ENCODE peak calls at places on chromosomes 5 and 9, in nine cellular contexts. K, N, B, E, Q, L, M, I and U are unnamed samples.

GRCh38 chr5:126865299-126865698 is 88.4 kb downstream of the LMNB1 start:
- DNase-seq in B (no peak), N (no peak), L (no peak), I (no peak), Q (no peak), M (no peak), E (no peak), K (no peak), U (no peak)

GRCh38 chr5:68884893-68885292 is 208.9 kb upstream of the SLC30A5 start:
- DNase-seq in B (peak), E (no peak), K (no peak), M (no peak), N (no peak), L (peak), I (no peak), Q (no peak), U (no peak)

GRCh38 chr5:148781771-148782170 is 44.6 kb upstream of the ADRB2 start:
- DNase-seq in N (no peak), L (no peak), K (no peak), M (no peak), I (no peak), B (no peak), E (no peak), Q (no peak), U (no peak)

GRCh38 chr5:16837305-16837704 is 98.8 kb downstream of the MYO10 start:
- DNase-seq in B (no peak), M (no peak), Q (no peak), L (no peak), E (no peak), I (no peak), K (no peak), N (no peak), U (no peak)

GRCh38 chr5:91380491-91381133 is 2.5 kb downstream of the ARRDC3 start:
- DNase-seq in K (peak), Q (peak), N (peak), L (peak), B (peak), E (peak), M (peak), I (peak), U (peak)

GRCh38 chr5:55593115-55593472 is 58.3 kb upstream of the PLPP1 start:
- DNase-seq in E (no peak), N (no peak), L (no peak), M (no peak), I (no peak), K (no peak), Q (no peak), B (no peak), U (no peak)

GRCh38 chr9:22009563-22009867 is 410 bp upstream of the CDKN2B start:
- DNase-seq in N (no peak), B (no peak), M (no peak), Q (no peak), L (no peak), K (no peak), I (no peak), E (no peak), U (no peak)

GRCh38 chr5:120765189-120765588 is 301.1 kb downstream of the PRR16 start:
- DNase-seq in K (no peak), I (no peak), B (no peak), N (no peak), E (no peak), L (no peak), Q (no peak), M (no peak), U (no peak)

GRCh38 chr5:145681686-145682085 is 153.5 kb downstream of the PRELID2 start:
- DNase-seq in L (peak), M (peak), I (no peak), K (peak), B (peak), N (peak), Q (peak), E (peak), U (peak)

GRCh38 chr5:159017787-159018186 is 81.9 kb downstream of the EBF1 start:
- DNase-seq in N (no peak), E (peak), I (peak), K (no peak), L (peak), M (peak), B (peak), Q (no peak), U (peak)

GRCh38 chr5:78592735-78593386 is 55.7 kb downstream of the LHFPL2 start:
- DNase-seq in E (no peak), Q (no peak), M (no peak), B (no peak), L (no peak), N (no peak), I (no peak), K (no peak), U (no peak)

GRCh38 chr5:126837907-126838539 is 61.1 kb downstream of the LMNB1 start:
- DNase-seq in I (no peak), K (no peak), N (no peak), L (no peak), B (no peak), Q (no peak), M (no peak), E (peak), U (no peak)

GRCh38 chr9:113998529-113999255 is 79.4 kb downstream of the AMBP start:
- DNase-seq in Q (peak), I (no peak), M (no peak), L (no peak), K (no peak), E (no peak), N (peak), B (peak), U (no peak)

GRCh38 chr9:18658764-18659705 is 185.1 kb downstream of the ADAMTSL1 start:
- DNase-seq in M (no peak), B (no peak), K (no peak), N (no peak), L (no peak), Q (no peak), E (no peak), I (no peak), U (no peak)

GRCh38 chr9:105647595-105648349 is 14.5 kb upstream of the TAL2 start:
- DNase-seq in I (no peak), K (no peak), E (no peak), Q (no peak), B (no peak), M (no peak), L (peak), N (no peak), U (no peak)

GRCh38 chr5:417765-418559 is 25.0 kb upstream of the EXOC3 start:
- DNase-seq in E (no peak), M (no peak), Q (no peak), N (no peak), K (no peak), B (no peak), L (no peak), I (no peak), U (no peak)

GRCh38 chr9:5957166-5957565 is 58.3 kb downstream of the RANBP6 start:
- DNase-seq in B (no peak), N (no peak), M (no peak), E (no peak), K (no peak), I (no peak), Q (no peak), L (no peak), U (no peak)

GRCh38 chr5:132807163-132807838 is 5.8 kb upstream of the SOWAHA start:
- DNase-seq in L (no peak), E (no peak), Q (peak), B (peak), N (no peak), K (peak), M (no peak), I (no peak), U (no peak)

GRCh38 chr5:131581710-131582109 is 53.3 kb downstream of the RAPGEF6 start:
- DNase-seq in B (no peak), N (no peak), I (no peak), K (no peak), L (no peak), Q (no peak), M (no peak), E (no peak), U (no peak)

DNA sequence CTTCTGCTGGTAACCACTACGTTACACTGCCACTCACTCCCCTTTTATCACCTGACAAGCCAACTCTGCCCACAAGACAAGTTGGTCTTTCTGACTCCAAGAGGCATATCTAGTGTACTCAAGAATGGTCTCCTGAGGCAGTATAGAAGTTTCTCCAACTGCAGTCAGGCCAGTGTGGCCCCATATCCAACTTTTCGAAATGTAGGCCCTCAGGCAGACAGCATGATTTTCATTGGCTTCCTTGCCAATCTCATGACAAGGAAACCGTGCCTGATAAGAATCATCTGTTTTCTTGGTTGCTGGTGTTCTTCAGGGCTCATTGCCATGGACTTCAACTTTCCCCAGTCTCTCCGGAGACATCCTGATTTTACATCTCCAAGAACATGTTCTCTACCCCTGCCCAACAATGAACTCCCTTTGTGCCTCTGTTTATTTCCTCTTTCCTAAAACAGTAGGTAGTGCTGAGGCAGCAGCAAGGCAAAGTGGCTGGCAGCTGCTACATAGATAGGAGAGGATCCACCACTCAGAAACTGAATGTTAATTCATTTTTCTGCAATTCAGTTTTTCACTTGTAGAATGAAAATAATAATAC is 62.6 kb upstream of the SEMA6A start:
- DNase-seq in B (no peak), N (no peak), Q (no peak), L (no peak), M (no peak), K (no peak), E (no peak), I (no peak), U (no peak)
- TF ChIP-seq POLR2A in B (no peak), N (no peak), Q (no peak), L (no peak), M (no peak), K (no peak), E (no peak), I (no peak), U (no peak)

DNA sequence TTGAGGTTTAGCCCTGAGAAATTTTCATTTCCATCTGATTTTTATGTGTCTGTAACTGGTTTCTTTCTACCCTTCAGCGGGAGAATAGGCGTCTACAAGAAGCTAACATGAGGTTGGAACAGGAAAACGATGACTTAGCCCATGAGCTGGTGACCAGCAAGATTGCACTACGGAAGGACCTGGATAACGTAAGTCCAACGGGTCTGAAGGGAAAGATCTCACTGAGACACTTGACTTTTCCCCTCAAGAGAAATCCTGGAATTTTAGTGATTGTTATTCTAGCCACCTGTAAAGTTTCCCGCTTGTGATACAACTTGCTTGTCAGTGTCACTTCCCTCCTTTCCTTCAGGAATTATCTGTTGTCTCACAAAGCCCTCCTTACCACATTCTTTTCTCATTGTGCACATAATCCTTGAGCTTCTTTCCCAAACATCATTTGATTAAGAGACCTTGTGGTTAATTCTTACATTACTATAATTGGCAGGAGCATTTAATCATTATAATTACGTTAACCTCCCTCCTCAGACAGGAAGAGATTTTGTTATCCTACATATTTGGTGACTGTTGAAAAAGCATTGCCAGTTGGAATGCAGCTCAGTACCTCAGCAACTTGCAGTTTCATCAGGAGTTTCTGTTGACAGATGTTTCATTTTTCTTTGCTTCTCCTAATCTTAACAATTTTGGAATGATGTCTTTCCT is 56.9 kb downstream of the GPR21 start:
- DNase-seq in Q (no peak), L (no peak), K (no peak), I (no peak), M (no peak), E (no peak), B (no peak), N (no peak), U (no peak)
- H3K4me3 ChIP-seq in Q (no peak), L (no peak), K (no peak), I (no peak), M (no peak), E (no peak), B (no peak), N (no peak), U (no peak)

GRCh38 chr5:128701301-128701700 is 163.3 kb upstream of the FBN2 start:
- DNase-seq in K (no peak), M (no peak), E (no peak), N (no peak), B (no peak), I (no peak), Q (no peak), L (no peak), U (no peak)

GRCh38 chr5:128693779-128694178 is 155.7 kb upstream of the FBN2 start:
- DNase-seq in Q (no peak), N (no peak), M (no peak), B (no peak), L (no peak), K (no peak), I (no peak), E (no peak), U (no peak)

DNA sequence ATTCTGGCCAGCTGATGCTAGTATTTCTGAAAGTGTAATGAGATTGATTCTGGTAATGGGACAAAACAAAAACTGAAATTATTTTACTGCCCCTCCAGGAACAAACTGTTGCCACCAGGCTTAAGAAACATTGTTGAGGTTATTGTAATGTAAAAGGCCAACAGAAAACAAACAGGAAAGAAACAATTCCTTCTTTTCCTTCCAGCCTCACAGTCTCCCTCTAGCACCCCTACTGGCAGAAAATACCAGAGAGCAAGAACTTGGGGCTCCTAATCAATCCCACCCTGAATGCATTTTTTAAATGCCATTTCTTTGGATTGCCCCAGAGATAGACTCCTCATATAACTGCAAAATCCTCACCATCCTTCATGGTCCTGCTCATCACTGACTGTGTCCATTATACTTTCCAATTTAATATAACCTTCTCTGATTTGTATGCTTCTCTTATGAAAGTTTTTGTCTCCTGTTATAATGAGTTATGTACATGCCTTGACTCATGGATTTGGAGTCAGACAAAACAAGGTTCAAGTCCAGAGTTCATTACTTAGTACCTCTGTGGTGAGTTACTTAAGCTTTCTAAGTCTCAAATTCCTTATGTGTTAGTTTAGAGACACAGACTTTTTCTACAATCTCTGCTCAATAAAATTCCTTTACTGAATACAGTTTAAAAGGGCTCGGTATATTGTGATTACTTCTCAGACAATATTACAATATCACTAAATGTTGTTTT is 157.9 kb upstream of the FBN2 start:
- DNase-seq in B (no peak), E (no peak), L (no peak), M (no peak), N (no peak), I (no peak), Q (no peak), K (no peak), U (no peak)
- TF ChIP-seq CTCF in B (no peak), E (peak), L (no peak), M (no peak), N (no peak), I (no peak), Q (no peak), K (no peak), U (no peak)

GRCh38 chr5:117638581-117638980 is 1064.0 kb upstream of the SEMA6A start:
- DNase-seq in M (no peak), B (no peak), L (no peak), N (no peak), K (no peak), E (no peak), Q (no peak), I (no peak), U (no peak)
- TF ChIP-seq POLR2A in M (no peak), B (no peak), L (no peak), N (no peak), K (no peak), E (no peak), Q (no peak), I (no peak), U (no peak)

DNA sequence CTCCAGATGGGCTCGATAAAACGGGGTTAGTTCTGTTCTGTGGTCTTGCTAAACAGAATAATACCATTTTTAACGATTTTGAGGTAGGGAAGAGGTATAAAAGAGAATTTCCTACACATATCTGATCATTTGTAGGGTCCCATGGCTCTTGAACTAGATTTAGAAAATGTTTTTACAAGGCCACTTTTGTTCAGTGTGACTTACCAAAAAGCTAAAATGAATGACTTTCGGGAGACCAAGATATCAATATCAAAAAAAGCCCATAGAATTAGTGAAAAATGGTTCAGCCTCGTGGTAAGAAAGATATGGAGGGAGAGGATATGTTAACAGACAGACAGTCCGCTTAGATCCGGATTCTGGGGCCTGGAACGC is 3.2 kb downstream of the NR2F1-AS1 start:
- DNase-seq in K (no peak), I (no peak), L (no peak), E (no peak), Q (no peak), B (no peak), N (no peak), M (no peak), U (no peak)
- H3K4me3 ChIP-seq in K (no peak), I (no peak), L (no peak), E (no peak), Q (no peak), B (no peak), N (no peak), M (no peak), U (no peak)

DNA sequence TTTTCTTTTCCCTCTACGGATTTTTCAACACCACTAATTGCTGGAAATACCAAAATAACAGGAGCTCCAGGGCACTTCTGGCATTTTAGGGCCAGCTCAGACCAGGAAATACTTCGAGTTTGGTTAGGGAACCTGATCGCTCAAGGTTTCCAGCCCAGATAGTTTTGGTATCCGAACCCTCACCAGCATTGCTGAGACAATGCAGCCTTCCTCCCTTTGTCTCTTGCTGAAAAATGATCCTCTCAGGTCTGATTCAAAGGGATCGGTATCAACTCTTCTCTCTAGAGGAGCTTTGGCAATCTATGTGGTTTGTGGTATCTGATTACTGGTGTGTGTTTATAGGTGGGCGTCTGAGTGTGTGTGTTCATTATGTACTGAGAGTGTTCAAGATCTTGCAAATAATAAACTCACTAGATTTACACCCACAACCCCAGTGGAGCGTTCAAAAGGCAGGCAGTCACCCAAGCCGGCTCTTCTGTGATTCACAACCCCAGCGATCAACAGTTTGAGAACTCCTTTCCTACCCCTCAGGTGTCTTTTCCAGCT is 122.8 kb upstream of the EGFLAM start:
- DNase-seq in K (no peak), L (no peak), E (no peak), I (no peak), M (no peak), Q (no peak), N (no peak), B (no peak), U (no peak)
- TF ChIP-seq CTCF in K (no peak), L (no peak), E (no peak), I (no peak), M (no peak), Q (no peak), N (no peak), B (no peak), U (no peak)

GRCh38 chr5:172766287-172767104 is 4.5 kb downstream of the DUSP1 start:
- DNase-seq in I (peak), Q (peak), E (peak), M (peak), K (no peak), L (no peak), N (peak), B (peak), U (peak)
- TF ChIP-seq POLR2A in I (peak), Q (peak), E (peak), M (peak), K (no peak), L (no peak), N (no peak), B (peak), U (no peak)

GRCh38 chr9:93132946-93133640 is 958 bp downstream of the NINJ1 start:
- DNase-seq in L (no peak), M (no peak), B (no peak), N (no peak), E (peak), Q (no peak), I (peak), K (no peak), U (no peak)

GRCh38 chr9:93129691-93130500 is 4.2 kb downstream of the NINJ1 start:
- DNase-seq in B (no peak), I (no peak), N (no peak), L (no peak), K (no peak), Q (no peak), M (no peak), E (peak), U (no peak)

GRCh38 chr9:93130861-93131481 is 3.1 kb downstream of the NINJ1 start:
- DNase-seq in E (peak), I (no peak), B (no peak), Q (no peak), M (peak), L (no peak), N (no peak), K (no peak), U (peak)

GRCh38 chr9:93132287-93132927 is 1.6 kb downstream of the NINJ1 start:
- DNase-seq in L (peak), M (peak), B (peak), I (peak), E (peak), N (peak), K (no peak), Q (no peak), U (peak)

DNA sequence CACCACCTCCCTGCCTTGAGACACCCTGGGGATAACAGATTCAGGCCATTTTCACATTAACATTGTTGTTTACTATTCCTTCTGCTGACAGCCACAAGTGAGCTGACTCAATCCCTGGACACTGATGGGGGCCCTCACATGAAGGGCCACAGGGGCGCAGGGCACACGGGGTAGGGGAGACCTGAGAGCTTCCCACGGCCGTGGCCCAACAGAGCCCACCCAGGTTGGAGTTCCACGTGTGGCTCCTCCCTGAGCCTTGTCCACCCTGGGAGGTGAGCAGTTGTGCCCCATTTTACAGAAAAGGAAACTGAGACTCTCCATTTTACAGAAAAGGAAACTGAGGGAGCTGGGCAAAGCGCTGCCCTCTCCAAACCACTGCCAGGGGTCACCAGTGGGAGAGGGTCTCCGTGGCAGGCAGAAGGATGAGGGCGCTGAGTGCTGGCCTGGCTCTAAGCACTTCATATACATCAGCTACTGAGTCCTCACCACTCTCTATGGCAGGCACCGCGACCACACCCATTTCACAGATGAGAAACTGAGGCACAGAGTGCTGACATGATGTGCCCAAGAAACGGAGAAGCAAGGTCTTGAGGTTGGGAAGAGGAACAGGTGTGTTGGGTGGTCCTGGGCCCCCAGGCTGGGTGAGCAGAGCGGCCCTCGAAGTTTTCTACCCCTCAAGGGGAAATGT is 2.3 kb downstream of the NINJ1 start:
- DNase-seq in E (no peak), N (no peak), I (no peak), K (no peak), L (no peak), Q (no peak), M (no peak), B (no peak), U (no peak)
- H3K4me3 ChIP-seq in E (no peak), N (no peak), I (no peak), K (no peak), L (no peak), Q (no peak), M (peak), B (peak), U (peak)